ENCODE peak calls at places on chromosome 4, in ten cellular contexts. One of them, this sample, is unnamed.
A peak's percentile ranks its signal among the peaks of the same experiment; 100 is the strongest.

GRCh38 chr4:87848622-87849351 is 16.0 kb downstream of the MEPE start:
- DNase-seq in ELF-1: peak; percentile 52
- DNase-seq in glomerular endothelial cell: no peak
- DNase-seq in astrocyte of the cerebellum: peak; percentile 44
- DNase-seq in MM.1S: peak; percentile 76
- DNase-seq in frontal cortex: peak; percentile 45
- DNase-seq in activated T-cell treated with anti-CD3 and anti-CD28 coated beads for 48 hours: no peak
- DNase-seq in sigmoid colon: peak; percentile 73
- DNase-seq in iris pigment epithelial cell: peak; percentile 77
- DNase-seq in pancreas: no peak
- DNase-seq in this sample: peak; percentile 36

GRCh38 chr4:38606587-38606905 is 57.5 kb upstream of the KLF3 start:
- DNase-seq in ELF-1: no peak
- DNase-seq in glomerular endothelial cell: no peak
- DNase-seq in astrocyte of the cerebellum: no peak
- DNase-seq in MM.1S: no peak
- DNase-seq in frontal cortex: no peak
- DNase-seq in activated T-cell treated with anti-CD3 and anti-CD28 coated beads for 48 hours: no peak
- DNase-seq in sigmoid colon: no peak
- DNase-seq in iris pigment epithelial cell: no peak
- DNase-seq in pancreas: no peak
- DNase-seq in this sample: no peak

GRCh38 chr4:110068248-110068647 is 130.2 kb downstream of the ELOVL6 start:
- DNase-seq in ELF-1: no peak
- DNase-seq in glomerular endothelial cell: no peak
- DNase-seq in astrocyte of the cerebellum: no peak
- DNase-seq in MM.1S: no peak
- DNase-seq in frontal cortex: no peak
- DNase-seq in activated T-cell treated with anti-CD3 and anti-CD28 coated beads for 48 hours: no peak
- DNase-seq in sigmoid colon: no peak
- DNase-seq in iris pigment epithelial cell: no peak
- DNase-seq in pancreas: no peak
- DNase-seq in this sample: no peak

GRCh38 chr4:6372649-6373525 is 99.5 kb downstream of the PPP2R2C start:
- DNase-seq in ELF-1: peak; percentile 75
- DNase-seq in glomerular endothelial cell: no peak
- DNase-seq in astrocyte of the cerebellum: no peak
- DNase-seq in MM.1S: peak; percentile 48
- DNase-seq in frontal cortex: peak; percentile 51
- DNase-seq in activated T-cell treated with anti-CD3 and anti-CD28 coated beads for 48 hours: peak; percentile 4
- DNase-seq in sigmoid colon: no peak
- DNase-seq in iris pigment epithelial cell: peak; percentile 51
- DNase-seq in pancreas: peak; percentile 27
- DNase-seq in this sample: no peak

GRCh38 chr4:8215001-8215427 is 15.9 kb downstream of the SH3TC1 start:
- DNase-seq in ELF-1: peak; percentile 56
- DNase-seq in glomerular endothelial cell: no peak
- DNase-seq in astrocyte of the cerebellum: no peak
- DNase-seq in MM.1S: no peak
- DNase-seq in frontal cortex: peak; percentile 59
- DNase-seq in activated T-cell treated with anti-CD3 and anti-CD28 coated beads for 48 hours: no peak
- DNase-seq in sigmoid colon: no peak
- DNase-seq in iris pigment epithelial cell: peak; percentile 71
- DNase-seq in pancreas: peak; percentile 32
- DNase-seq in this sample: no peak

GRCh38 chr4:38795087-38795486 is 9.5 kb downstream of the TLR1 start:
- DNase-seq in ELF-1: no peak
- DNase-seq in glomerular endothelial cell: no peak
- DNase-seq in astrocyte of the cerebellum: no peak
- DNase-seq in MM.1S: no peak
- DNase-seq in frontal cortex: no peak
- DNase-seq in activated T-cell treated with anti-CD3 and anti-CD28 coated beads for 48 hours: no peak
- DNase-seq in sigmoid colon: no peak
- DNase-seq in iris pigment epithelial cell: no peak
- DNase-seq in pancreas: no peak
- DNase-seq in this sample: no peak

GRCh38 chr4:39319678-39320077 is 46.5 kb downstream of the RFC1 start:
- DNase-seq in ELF-1: no peak
- DNase-seq in glomerular endothelial cell: no peak
- DNase-seq in astrocyte of the cerebellum: peak; percentile 35
- DNase-seq in MM.1S: no peak
- DNase-seq in frontal cortex: no peak
- DNase-seq in activated T-cell treated with anti-CD3 and anti-CD28 coated beads for 48 hours: no peak
- DNase-seq in sigmoid colon: no peak
- DNase-seq in iris pigment epithelial cell: peak; percentile 96
- DNase-seq in pancreas: no peak
- DNase-seq in this sample: peak; percentile 20

GRCh38 chr4:106690487-106690886 is 321.9 kb upstream of the GIMD1 start:
- DNase-seq in ELF-1: no peak
- DNase-seq in glomerular endothelial cell: peak; percentile 41
- DNase-seq in astrocyte of the cerebellum: no peak
- DNase-seq in MM.1S: no peak
- DNase-seq in frontal cortex: no peak
- DNase-seq in activated T-cell treated with anti-CD3 and anti-CD28 coated beads for 48 hours: no peak
- DNase-seq in sigmoid colon: no peak
- DNase-seq in iris pigment epithelial cell: peak; percentile 89
- DNase-seq in pancreas: no peak
- DNase-seq in this sample: no peak

GRCh38 chr4:164935363-164935762 is 42.1 kb downstream of the TRIM61 start:
- DNase-seq in ELF-1: peak; percentile 72
- DNase-seq in glomerular endothelial cell: no peak
- DNase-seq in astrocyte of the cerebellum: no peak
- DNase-seq in MM.1S: peak; percentile 26
- DNase-seq in frontal cortex: no peak
- DNase-seq in activated T-cell treated with anti-CD3 and anti-CD28 coated beads for 48 hours: no peak
- DNase-seq in sigmoid colon: no peak
- DNase-seq in iris pigment epithelial cell: no peak
- DNase-seq in pancreas: no peak
- DNase-seq in this sample: no peak

GRCh38 chr4:39464886-39465501 is 6.1 kb downstream of the LIAS start:
- DNase-seq in ELF-1: peak; percentile 34
- DNase-seq in glomerular endothelial cell: no peak
- DNase-seq in astrocyte of the cerebellum: peak; percentile 46
- DNase-seq in MM.1S: no peak
- DNase-seq in frontal cortex: no peak
- DNase-seq in activated T-cell treated with anti-CD3 and anti-CD28 coated beads for 48 hours: no peak
- DNase-seq in sigmoid colon: no peak
- DNase-seq in iris pigment epithelial cell: peak; percentile 92
- DNase-seq in pancreas: no peak
- DNase-seq in this sample: peak; percentile 28

GRCh38 chr4:86306816-86307215 is 53.0 kb downstream of the MAPK10 start:
- DNase-seq in ELF-1: no peak
- DNase-seq in glomerular endothelial cell: no peak
- DNase-seq in astrocyte of the cerebellum: peak; percentile 70
- DNase-seq in MM.1S: no peak
- DNase-seq in frontal cortex: no peak
- DNase-seq in activated T-cell treated with anti-CD3 and anti-CD28 coated beads for 48 hours: no peak
- DNase-seq in sigmoid colon: no peak
- DNase-seq in iris pigment epithelial cell: peak; percentile 80
- DNase-seq in pancreas: no peak
- DNase-seq in this sample: peak; percentile 13

GRCh38 chr4:15882675-15883086 is 55.9 kb downstream of the FGFBP1 start:
- DNase-seq in ELF-1: peak; percentile 84
- DNase-seq in glomerular endothelial cell: peak; percentile 42
- DNase-seq in astrocyte of the cerebellum: peak; percentile 82
- DNase-seq in MM.1S: peak; percentile 85
- DNase-seq in frontal cortex: peak; percentile 52
- DNase-seq in activated T-cell treated with anti-CD3 and anti-CD28 coated beads for 48 hours: peak; percentile 35
- DNase-seq in sigmoid colon: peak; percentile 69
- DNase-seq in iris pigment epithelial cell: peak; percentile 83
- DNase-seq in pancreas: no peak
- DNase-seq in this sample: peak; percentile 55

GRCh38 chr4:138090145-138090917 is 151.8 kb downstream of the SLC7A11 start:
- DNase-seq in ELF-1: peak; percentile 50
- DNase-seq in glomerular endothelial cell: peak; percentile 83
- DNase-seq in astrocyte of the cerebellum: peak; percentile 61
- DNase-seq in MM.1S: peak; percentile 68
- DNase-seq in frontal cortex: peak; percentile 76
- DNase-seq in activated T-cell treated with anti-CD3 and anti-CD28 coated beads for 48 hours: no peak
- DNase-seq in sigmoid colon: peak; percentile 70
- DNase-seq in iris pigment epithelial cell: peak; percentile 78
- DNase-seq in pancreas: no peak
- DNase-seq in this sample: peak; percentile 70

This sample was measured in smooth muscle cell of the brain vasculature.